ENCODE peak calls at places on chromosomes 4 and X, in ten cellular contexts. I is amniotic epithelial cell; D is glutamatergic neuron; V is CD4-positive, alpha-beta T cell; G is caudate nucleus; Z is ovary; H is central memory CD8-positive, alpha-beta T cell; P is NCI-H146; T is body of pancreas; K is neuronal stem cell. F is an unnamed sample.

GRCh38 chr4:119939066-119939995 is 127.3 kb downstream of the MAD2L1 start:
- DNase-seq in I (no peak), D (no peak), V (no peak), T (no peak), H (no peak), K (no peak), P (no peak), Z (no peak), G (no peak), F (no peak)

GRCh38 chr4:54281060-54281781 is 52.1 kb downstream of the PDGFRA start:
- DNase-seq in H (no peak), V (no peak), Z (peak), K (no peak), I (peak), P (no peak), G (no peak), D (peak), T (peak), F (peak)

GRCh38 chrX:87409113-87409841 is 108.3 kb upstream of the KLHL4 start:
- DNase-seq in V (no peak), K (no peak), I (peak), P (no peak), G (no peak), T (peak), D (no peak), H (no peak), Z (peak), F (peak)

GRCh38 chr4:76272091-76272490 is 20.6 kb downstream of the FAM47E start:
- DNase-seq in Z (no peak), P (no peak), K (no peak), D (no peak), H (no peak), G (no peak), V (no peak), I (no peak), T (no peak), F (no peak)

GRCh38 chr4:45241976-45242375 is 515.6 kb upstream of the GNPDA2 start:
- DNase-seq in G (no peak), D (no peak), Z (no peak), V (no peak), P (no peak), I (no peak), H (no peak), T (no peak), K (no peak), F (no peak)

GRCh38 chr4:130185123-130185522 is 1089.2 kb downstream of the C4orf33 start:
- DNase-seq in H (no peak), G (no peak), D (no peak), Z (no peak), V (no peak), K (no peak), I (no peak), T (no peak), P (no peak), F (no peak)

GRCh38 chrX:153908219-153908875 is 3.9 kb downstream of the AVPR2 start:
- DNase-seq in H (no peak), D (no peak), P (no peak), V (no peak), I (no peak), G (no peak), K (no peak), Z (no peak), T (no peak), F (no peak)

GRCh38 chrX:143854006-143854405 is 29.9 kb upstream of the UBE2NL start:
- DNase-seq in V (no peak), K (no peak), T (no peak), P (no peak), G (no peak), H (no peak), Z (no peak), D (no peak), I (peak), F (peak)

GRCh38 chrX:153381684-153382532 is 19.2 kb downstream of the PNMA6E start:
- DNase-seq in I (peak), P (peak), T (peak), G (no peak), Z (peak), V (no peak), K (peak), H (no peak), D (no peak), F (peak)

GRCh38 chr4:14681330-14681729 is 321.0 kb upstream of the CPEB2 start:
- DNase-seq in G (no peak), T (no peak), K (no peak), Z (no peak), D (no peak), H (no peak), I (no peak), V (no peak), P (no peak), F (no peak)

GRCh38 chrX:21374994-21375794 is 976 bp downstream of the CNKSR2 start:
- DNase-seq in I (no peak), T (no peak), H (no peak), P (peak), D (peak), V (no peak), G (no peak), Z (no peak), K (peak), F (no peak)

GRCh38 chr4:98728433-98728832 is 70.0 kb upstream of the TSPAN5 start:
- DNase-seq in V (no peak), G (no peak), I (peak), H (no peak), T (no peak), Z (no peak), K (no peak), D (no peak), P (no peak), F (no peak)

GRCh38 chr4:10697071-10697470 is 12.5 kb upstream of the CLNK start:
- DNase-seq in H (no peak), D (no peak), T (no peak), I (no peak), G (no peak), V (no peak), K (no peak), P (peak), Z (no peak), F (no peak)

GRCh38 chrX:121106484-121107235 is 59.2 kb downstream of the GLUD2 start:
- DNase-seq in T (no peak), V (no peak), H (no peak), I (no peak), Z (no peak), P (no peak), K (no peak), G (peak), D (no peak), F (no peak)

GRCh38 chrX:121093011-121093410 is 45.6 kb downstream of the GLUD2 start:
- DNase-seq in G (no peak), D (no peak), Z (no peak), T (no peak), P (no peak), V (no peak), H (no peak), K (no peak), I (no peak), F (no peak)

GRCh38 chr4:155667538-155668511 is 1.2 kb downstream of the GUCY1A1 start:
- DNase-seq in T (peak), V (no peak), I (peak), Z (no peak), P (peak), K (peak), G (peak), D (peak), H (no peak), F (peak)

GRCh38 chr4:140163029-140163810 is 9.2 kb upstream of the MAML3 start:
- DNase-seq in D (no peak), I (peak), G (no peak), Z (peak), P (no peak), V (no peak), T (no peak), H (no peak), K (no peak), F (no peak)

GRCh38 chr4:14234330-14234729 is 606.8 kb upstream of the BOD1L1 start:
- DNase-seq in P (no peak), H (no peak), T (no peak), Z (no peak), I (peak), G (no peak), K (no peak), V (no peak), D (no peak), F (no peak)

F was measured in ACHN.